ENCODE peak calls at places on chromosomes 12 and 14, in six cellular contexts. V is left lung, D is uterus, P is HFF-Myc, A is GM23338, H is foreskin keratinocyte. Q is an unnamed sample.

GRCh38 chr12:9647825-9648700 is 21.4 kb upstream of the CLEC2D start:
- DNase-seq in H (peak; percentile 42), V (peak; percentile 95), D (peak; percentile 79), A (peak; percentile 89), P (no peak), Q (peak; percentile 88)

GRCh38 chr12:12265571-12266388 is 1.1 kb downstream of the LRP6 start:
- DNase-seq in A (no peak), H (no peak), V (no peak), P (no peak), D (no peak), Q (no peak)

GRCh38 chr14:65256714-65257113 is 154.4 kb upstream of the MAX start:
- DNase-seq in P (no peak), A (no peak), D (no peak), H (no peak), V (no peak), Q (no peak)

GRCh38 chr12:6946033-6946919 is 2.5 kb downstream of the C12orf57 start:
- DNase-seq in D (no peak), P (no peak), H (peak; percentile 93), A (peak; percentile 95), V (peak; percentile 96), Q (no peak)

GRCh38 chr12:12992418-12993175 is 7.5 kb downstream of the HEBP1 start:
- DNase-seq in H (no peak), V (no peak), A (peak; percentile 34), P (peak; percentile 27), D (peak; percentile 74), Q (peak; percentile 73)

GRCh38 chr12:121872546-121873223 is 14.0 kb upstream of the HPD start:
- DNase-seq in A (no peak), H (peak; percentile 81), V (peak; percentile 45), D (peak; percentile 64), P (peak; percentile 94), Q (no peak)

GRCh38 chr14:70097576-70098256 is 91.0 kb downstream of the SLC8A3 start:
- DNase-seq in D (no peak), A (no peak), H (no peak), P (no peak), V (no peak), Q (no peak)

GRCh38 chr12:124720687-124721500 is 142.8 kb downstream of the SCARB1 start:
- DNase-seq in V (no peak), P (no peak), D (peak; percentile 84), H (no peak), A (no peak), Q (no peak)

GRCh38 chr12:53476769-53477209 is 22.5 kb downstream of the MAP3K12 start:
- DNase-seq in P (no peak), D (no peak), A (peak; percentile 82), V (no peak), H (no peak), Q (no peak)
- TF ChIP-seq CTCF in P (peak; percentile 31), D (no peak), A (peak; percentile 58), V (no peak), H (peak; percentile 52), Q (no peak)

GRCh38 chr14:101193126-101193844 is 289.8 kb upstream of the RTL1 start:
- DNase-seq in P (no peak), A (no peak), D (no peak), V (peak; percentile 61), H (no peak), Q (peak; percentile 59)

GRCh38 chr14:101191086-101191881 is 287.8 kb upstream of the RTL1 start:
- DNase-seq in P (no peak), H (no peak), D (peak; percentile 12), V (no peak), A (no peak), Q (peak; percentile 40)

GRCh38 chr14:101193845-101194355 is 290.4 kb upstream of the RTL1 start:
- DNase-seq in V (no peak), P (no peak), H (no peak), A (no peak), D (peak; percentile 9), Q (peak; percentile 50)

GRCh38 chr14:101191882-101192660 is 288.5 kb upstream of the RTL1 start:
- DNase-seq in D (peak; percentile 7), P (no peak), H (no peak), V (no peak), A (no peak), Q (peak; percentile 50)

GRCh38 chr14:101192661-101193000 is 289.1 kb upstream of the RTL1 start:
- DNase-seq in A (no peak), V (no peak), P (no peak), D (no peak), H (no peak), Q (no peak)
- TF ChIP-seq CTCF in A (no peak), V (no peak), P (no peak), D (no peak), H (no peak), Q (no peak)

DNA sequence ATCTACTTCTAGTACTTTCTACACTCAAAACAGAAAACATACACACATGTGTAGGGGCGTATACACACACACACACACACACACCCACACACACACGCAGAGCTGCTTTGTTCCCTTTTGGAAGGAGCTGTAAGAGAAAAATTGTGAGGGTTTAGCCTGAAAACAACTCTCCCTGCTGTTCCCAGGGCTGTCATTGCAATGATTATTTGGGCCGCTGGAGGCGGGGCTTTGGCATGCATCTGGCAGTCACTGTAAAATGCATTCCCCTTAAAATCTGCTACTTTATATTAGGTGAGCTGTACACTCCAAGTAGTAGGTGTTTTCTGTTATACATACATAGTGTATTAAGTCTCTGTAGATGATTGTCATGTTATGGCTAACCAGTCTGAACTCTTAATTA is 29.1 kb upstream of the SLC38A2 start:
- DNase-seq in A (peak; percentile 52), D (peak; percentile 71), V (no peak), H (no peak), P (no peak), Q (no peak)
- TF ChIP-seq CTCF in A (peak; percentile 41), D (peak; percentile 12), V (no peak), H (peak; percentile 53), P (no peak), Q (peak; percentile 27)

GRCh38 chr12:123543541-123543940 is 10.0 kb upstream of the RILPL1 start:
- DNase-seq in D (no peak), A (no peak), H (no peak), P (no peak), V (no peak), Q (no peak)

GRCh38 chr12:123546281-123546680 is 12.8 kb upstream of the RILPL1 start:
- DNase-seq in V (no peak), H (peak; percentile 63), P (no peak), D (no peak), A (no peak), Q (no peak)

GRCh38 chr12:123540899-123541662 is 7.6 kb upstream of the RILPL1 start:
- DNase-seq in P (no peak), H (no peak), V (no peak), D (no peak), A (no peak), Q (no peak)
- TF ChIP-seq CTCF in P (no peak), H (peak; percentile 8), V (no peak), D (no peak), A (no peak), Q (no peak)

GRCh38 chr14:86035882-86036281 is 505.9 kb downstream of the FLRT2 start:
- DNase-seq in P (no peak), H (no peak), V (no peak), D (no peak), A (peak; percentile 75), Q (no peak)
- TF ChIP-seq CTCF in P (peak; percentile 49), H (peak; percentile 54), V (no peak), D (no peak), A (peak; percentile 64), Q (no peak)

Q was measured in coronary artery.